ENCODE peak calls at places on chromosome 20, in seven cellular contexts. X is astrocyte of the spinal cord, O is brain microvascular endothelial cell, G is GM23248, U is stomach, J is K562, Z is mammary epithelial cell. D is an unnamed sample.
A peak's percentile ranks its signal among the peaks of the same experiment; 100 is the strongest.

GRCh38 chr20:13041574-13042457 is 33.0 kb downstream of the SPTLC3 start:
- DNase-seq in X (peak; percentile 17), O (no peak), G (peak; percentile 6), U (no peak), J (no peak), Z (no peak), D (peak; percentile 68)

GRCh38 chr20:11153819-11154218 is 480.0 kb upstream of the JAG1 start:
- DNase-seq in X (peak; percentile 61), O (peak; percentile 64), G (no peak), U (no peak), J (no peak), Z (no peak), D (no peak)

GRCh38 chr20:56032251-56032650 is 26.9 kb upstream of the CBLN4 start:
- DNase-seq in X (peak; percentile 0), O (no peak), G (no peak), U (no peak), J (peak; percentile 12), Z (no peak), D (no peak)

GRCh38 chr20:7399114-7399513 is 541.1 kb downstream of the HAO1 start:
- DNase-seq in X (no peak), O (no peak), G (no peak), U (no peak), J (no peak), Z (no peak), D (no peak)

GRCh38 chr20:2124632-2125131 is 23.1 kb downstream of the STK35 start:
- DNase-seq in X (no peak), O (no peak), G (no peak), U (no peak), J (no peak), Z (no peak), D (no peak)

GRCh38 chr20:11048739-11049138 is 374.9 kb upstream of the JAG1 start:
- DNase-seq in X (no peak), O (no peak), G (no peak), U (no peak), J (no peak), Z (no peak), D (no peak)

GRCh38 chr20:38724603-38725457 is 544 bp downstream of the SLC32A1 start:
- DNase-seq in X (no peak), O (no peak), G (no peak), U (no peak), J (no peak), Z (no peak), D (no peak)

GRCh38 chr20:33896509-33896908 is 85.4 kb downstream of the CHMP4B start:
- DNase-seq in X (peak; percentile 62), O (peak; percentile 42), G (peak; percentile 35), U (no peak), J (no peak), Z (no peak), D (peak; percentile 55)

GRCh38 chr20:37436527-37436926 is 84.5 kb upstream of the NNAT start:
- DNase-seq in X (no peak), O (no peak), G (no peak), U (no peak), J (no peak), Z (no peak), D (no peak)

GRCh38 chr20:51810155-51811039 is 8.1 kb upstream of the SALL4 start:
- DNase-seq in X (no peak), O (no peak), G (no peak), U (no peak), J (no peak), Z (no peak), D (no peak)

GRCh38 chr20:32244150-32244823 is 33.2 kb upstream of the KIF3B start:
- DNase-seq in X (no peak), O (no peak), G (peak; percentile 26), U (no peak), J (no peak), Z (no peak), D (peak; percentile 13)

GRCh38 chr20:37990571-37991151 is 42.6 kb downstream of the TTI1 start:
- DNase-seq in X (peak; percentile 73), O (peak; percentile 84), G (peak; percentile 94), U (peak; percentile 71), J (peak; percentile 42), Z (peak; percentile 91), D (no peak)

GRCh38 chr20:33401922-33402369 is 627 bp upstream of the CDK5RAP1 start:
- DNase-seq in X (no peak), O (no peak), G (peak; percentile 55), U (no peak), J (peak; percentile 67), Z (no peak), D (peak; percentile 7)

GRCh38 chr20:57387945-57388351 is 3.2 kb upstream of the RBM38 start:
- DNase-seq in X (no peak), O (no peak), G (no peak), U (peak; percentile 46), J (no peak), Z (no peak), D (no peak)

GRCh38 chr20:14415492-14415891 is 78.1 kb upstream of the FLRT3 start:
- DNase-seq in X (no peak), O (no peak), G (no peak), U (no peak), J (no peak), Z (no peak), D (no peak)

GRCh38 chr20:37209193-37209592 is 29.8 kb upstream of the MROH8 start:
- DNase-seq in X (no peak), O (no peak), G (no peak), U (no peak), J (no peak), Z (no peak), D (no peak)

GRCh38 chr20:6769953-6770831 is 2.7 kb downstream of the BMP2 start:
- DNase-seq in X (peak; percentile 37), O (peak; percentile 14), G (peak; percentile 60), U (peak; percentile 54), J (no peak), Z (no peak), D (no peak)

GRCh38 chr20:38957477-38957876 is 4.7 kb upstream of the DHX35 start:
- DNase-seq in X (no peak), O (no peak), G (no peak), U (no peak), J (no peak), Z (no peak), D (no peak)

GRCh38 chr20:7195704-7196103 is 428.2 kb downstream of the BMP2 start:
- DNase-seq in X (peak; percentile 99), O (peak; percentile 85), G (peak; percentile 71), U (no peak), J (no peak), Z (peak; percentile 90), D (peak; percentile 90)

GRCh38 chr20:21048841-21049273 is 57.3 kb downstream of the LINC00237 start:
- DNase-seq in X (no peak), O (no peak), G (peak; percentile 46), U (peak; percentile 39), J (peak; percentile 51), Z (no peak), D (peak; percentile 16)

GRCh38 chr20:64232794-64233193 is 22.8 kb upstream of the PCMTD2 start:
- DNase-seq in X (no peak), O (no peak), G (peak; percentile 30), U (no peak), J (peak; percentile 39), Z (no peak), D (peak; percentile 28)

DNA sequence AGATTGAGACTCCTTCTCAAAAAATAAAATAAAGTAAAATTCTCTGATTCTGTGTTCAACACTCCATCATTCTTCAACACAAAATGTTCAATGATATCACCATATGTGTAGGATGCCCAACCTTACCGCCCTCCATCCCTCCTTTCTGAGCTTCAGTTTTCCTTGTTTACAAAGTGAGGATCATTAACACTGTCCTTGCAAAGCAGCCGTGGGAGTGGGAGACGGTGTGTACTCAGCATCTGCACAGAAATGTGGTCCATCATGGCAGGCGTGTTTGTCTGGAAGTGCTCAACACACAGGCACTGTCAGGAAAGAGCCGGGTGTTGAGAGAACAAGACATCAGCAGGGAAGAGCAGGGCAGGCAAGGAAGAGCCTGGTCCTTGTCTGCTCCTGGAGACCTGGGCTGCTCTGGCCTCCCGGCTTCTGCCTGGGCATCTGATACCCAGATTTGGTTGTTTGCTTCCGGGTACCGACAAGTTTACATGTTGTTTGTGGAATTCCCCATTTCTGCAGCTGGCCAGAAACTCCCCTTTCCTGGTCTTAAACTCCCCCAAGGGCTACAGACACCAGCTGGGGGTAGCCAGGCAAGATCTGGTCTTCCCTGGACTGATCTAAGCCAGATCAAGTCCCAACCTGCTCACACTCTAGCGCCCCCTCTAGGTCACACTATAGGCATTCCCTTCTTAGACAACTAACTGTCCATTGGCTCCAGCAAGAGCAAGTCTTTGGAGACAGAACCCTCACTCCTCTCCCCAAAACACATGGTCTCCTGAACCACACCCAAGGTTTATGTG is 26.7 kb upstream of the TTPAL start:
- DNase-seq in X (no peak), O (no peak), G (peak; percentile 26), U (no peak), J (peak; percentile 75), Z (no peak), D (no peak)
- H3K4me3 ChIP-seq in X (no peak overlapping the region), O (no peak overlapping the region), G (no peak overlapping the region), U (no peak overlapping the region), J (no peak overlapping the region), Z (no peak overlapping the region), D (no peak overlapping the region)

DNA sequence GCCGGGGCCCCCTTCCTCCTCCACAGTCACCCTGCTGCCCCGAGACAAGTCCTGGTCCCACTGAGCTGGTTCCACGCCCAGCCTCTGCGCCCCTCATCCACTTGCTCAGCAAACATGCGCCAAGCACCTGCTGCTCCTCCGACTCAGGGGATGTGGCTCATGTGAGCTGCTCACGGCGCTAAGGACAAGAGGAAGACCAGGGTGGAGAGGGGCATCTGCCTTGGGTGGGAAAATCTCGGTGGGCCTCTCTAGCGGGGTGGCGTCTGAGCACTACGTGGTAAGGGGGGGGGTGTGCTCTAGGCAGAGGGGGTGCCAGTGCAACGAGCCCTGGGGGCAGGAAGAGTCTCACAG is 4.5 kb downstream of the LAMA5 start:
- DNase-seq in X (no peak), O (no peak), G (no peak), U (no peak), J (no peak), Z (no peak), D (no peak)
- H3K4me3 ChIP-seq in X (no peak overlapping the region), O (no peak overlapping the region), G (no peak overlapping the region), U (no peak overlapping the region), J (no peak overlapping the region), Z (no peak overlapping the region), D (no peak overlapping the region)

GRCh38 chr20:46361811-46362210 is 44.6 kb downstream of the ELMO2 start:
- DNase-seq in X (no peak), O (no peak), G (no peak), U (no peak), J (no peak), Z (no peak), D (no peak)
- H3K4me3 ChIP-seq in X (no peak overlapping the region), O (no peak overlapping the region), G (no peak overlapping the region), U (no peak overlapping the region), J (no peak overlapping the region), Z (no peak overlapping the region), D (no peak overlapping the region)

DNA sequence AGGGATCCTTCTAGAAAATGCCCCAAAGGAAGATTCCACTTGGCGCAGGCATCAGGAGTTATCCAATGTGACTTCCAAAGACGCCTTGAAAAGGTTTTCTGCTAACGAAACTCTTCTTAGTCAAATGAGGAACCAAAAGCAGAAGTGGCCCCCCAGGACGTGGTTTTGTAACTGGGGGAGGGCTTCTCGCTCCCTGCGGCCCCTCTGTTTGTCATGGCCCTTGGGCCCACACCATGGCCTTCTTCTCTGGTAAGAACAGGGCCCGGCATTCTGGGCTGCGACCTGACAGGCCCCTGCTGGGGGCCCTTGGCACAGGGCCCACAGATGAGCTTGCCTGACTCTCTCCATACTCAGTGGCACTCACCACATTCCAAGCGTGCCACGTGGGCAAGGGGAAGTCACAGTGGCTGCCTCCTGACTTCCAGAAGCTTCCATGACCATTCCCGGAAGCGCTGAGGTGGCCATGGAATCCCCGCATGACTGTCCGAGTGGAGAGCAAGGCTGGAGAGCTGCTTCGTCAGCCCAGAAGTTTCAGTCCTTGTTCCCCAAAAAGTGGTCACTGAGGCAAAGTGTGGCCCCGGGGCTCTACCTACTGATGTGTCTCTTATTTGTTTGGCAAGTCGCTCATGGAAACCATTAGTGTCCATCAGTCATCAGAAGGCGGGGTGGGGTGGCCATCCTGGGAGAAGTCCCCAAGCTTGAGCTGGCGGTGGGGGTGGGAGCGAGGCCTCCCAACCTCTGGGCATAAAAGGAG is 881 bp upstream of the CTSZ start:
- DNase-seq in X (no peak), O (no peak), G (no peak), U (peak; percentile 36), J (peak; percentile 55), Z (no peak), D (no peak)
- H3K4me3 ChIP-seq in X (no peak overlapping the region), O (no peak overlapping the region), G (no peak overlapping the region), U (peak overlapping the region; percentile 82), J (peak overlapping the region; percentile 66), Z (no peak overlapping the region), D (peak overlapping the region; percentile 95)

D was measured in MG63.